ENCODE peak calls at places on chromosomes 13 and 19, in four cellular contexts. U is heart right ventricle; C is CD8-positive, alpha-beta T cell; F is body of pancreas. H is an unnamed sample. For H3K27me3 and H3K36me3, the result is how much of the 10 kb centered on the place peaks cover.

GRCh38 chr13:100301418-100301817 is 212.5 kb downstream of the PCCA start:
- DNase-seq in U (no peak), C (no peak), F (peak), H (no peak)

GRCh38 chr13:49218493-49219051 is 1.6 kb upstream of the MLNR start:
- DNase-seq in U (no peak), C (no peak), F (no peak), H (no peak)

GRCh38 chr13:40970803-40971202 is 48.3 kb downstream of the ELF1 start:
- DNase-seq in U (no peak), C (no peak), F (no peak), H (no peak)

GRCh38 chr13:20489185-20489820 is 36.4 kb downstream of the CRYL1 start:
- DNase-seq in U (no peak), C (peak), F (peak), H (no peak)

GRCh38 chr13:90618133-90618532 is 729.4 kb upstream of the MIR17HG start:
- DNase-seq in U (no peak), C (no peak), F (no peak), H (no peak)

GRCh38 chr19:38209671-38210457 is 14.2 kb downstream of the DPF1 start:
- DNase-seq in U (peak), C (no peak), F (peak), H (peak)

GRCh38 chr13:110580800-110581199 is 19.3 kb upstream of the RAB20 start:
- DNase-seq in U (no peak), C (no peak), F (no peak), H (no peak)

GRCh38 chr13:97119899-97120745 is 102.0 kb upstream of the MBNL2 start:
- DNase-seq in U (no peak), C (no peak), F (no peak), H (no peak)

GRCh38 chr13:106139942-106140341 is 395.5 kb downstream of the EFNB2 start:
- DNase-seq in U (no peak), C (no peak), F (no peak), H (no peak)

GRCh38 chr13:26964278-26965057 is 203.9 kb upstream of the GPR12 start:
- DNase-seq in U (peak), C (no peak), F (peak), H (no peak)

GRCh38 chr13:113897161-113897560 is 33.3 kb upstream of the GAS6 start:
- DNase-seq in U (no peak), C (no peak), F (no peak), H (no peak)

GRCh38 chr19:39052243-39052746 is 19.9 kb upstream of the FBXO27 start:
- DNase-seq in U (peak), C (peak), F (peak), H (peak)

GRCh38 chr19:54169149-54169731 is 3.7 kb downstream of the TMC4 start:
- DNase-seq in U (no peak), C (no peak), F (no peak), H (no peak)

GRCh38 chr19:38734426-38735256 is 9.6 kb downstream of the CAPN12 start:
- DNase-seq in U (no peak), C (no peak), F (no peak), H (peak)

GRCh38 chr19:35975608-35976214 is 19.3 kb upstream of the SDHAF1 start:
- DNase-seq in U (no peak), C (no peak), F (no peak), H (no peak)

GRCh38 chr13:108855737-108856387 is 226.5 kb downstream of the MYO16 start:
- DNase-seq in U (no peak), C (no peak), F (no peak), H (no peak)

GRCh38 chr19:18479964-18480723 is 41.7 kb downstream of the ELL start:
- DNase-seq in U (no peak), C (no peak), F (peak), H (peak)

DNA sequence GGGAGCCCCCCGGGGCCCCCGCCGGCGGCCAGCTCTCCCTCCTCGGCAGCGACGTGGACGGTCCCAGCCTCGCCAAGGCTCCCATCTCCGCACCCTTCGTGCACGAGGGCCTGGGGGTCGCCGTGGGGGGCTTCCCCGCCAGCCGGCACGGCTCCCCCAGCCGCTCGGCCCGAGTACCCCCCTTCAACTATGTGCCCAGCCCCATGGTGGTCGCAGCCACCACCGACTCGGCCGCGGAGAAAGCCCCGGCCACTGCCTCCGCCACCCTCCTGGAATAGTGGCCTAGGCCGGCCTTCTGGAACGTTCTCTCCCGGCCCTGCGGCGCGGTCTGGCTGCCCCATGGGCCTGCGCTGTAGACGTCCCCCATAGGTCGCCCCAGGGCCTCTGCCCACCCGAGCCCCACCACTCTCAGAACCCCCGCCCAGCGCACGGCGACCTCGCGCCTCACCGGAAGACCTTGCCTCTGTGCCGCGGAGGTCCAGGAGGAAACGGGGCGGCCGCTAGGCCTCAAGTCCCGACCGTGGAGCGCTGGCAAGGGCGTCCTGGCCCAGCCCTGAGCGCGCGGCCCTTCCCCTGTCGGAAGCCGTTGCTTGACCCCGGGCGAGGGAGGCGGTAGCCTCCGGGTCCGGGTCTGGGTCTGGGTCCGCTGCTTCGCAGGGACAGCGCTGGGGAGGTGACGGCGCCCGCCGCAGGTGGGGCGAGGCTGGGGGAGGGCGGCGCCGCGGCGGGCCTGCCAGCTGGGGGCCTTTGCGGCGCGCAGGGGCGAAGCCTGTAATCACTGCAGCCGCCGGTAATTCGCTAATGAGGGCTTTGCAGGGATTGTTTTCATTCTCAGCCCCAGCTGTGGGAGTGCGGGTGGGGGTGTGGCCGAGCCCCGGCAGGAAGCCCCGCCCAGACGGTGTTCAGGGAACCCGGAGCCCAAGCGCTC is 8.8 kb downstream of the C19orf25 start:
- DNase-seq in U (peak), C (peak), F (no peak), H (peak)
- H3K27me3 ChIP-seq in U (half or more), C (under half), F (half or more), H (half or more)

GRCh38 chr13:38954844-38955243 is 35.8 kb downstream of the STOML3 start:
- DNase-seq in U (no peak), C (no peak), F (no peak), H (no peak)

GRCh38 chr13:38950987-38951386 is 39.6 kb downstream of the STOML3 start:
- DNase-seq in U (no peak), C (no peak), F (no peak), H (no peak)

GRCh38 chr13:38952827-38953226 is 37.8 kb downstream of the STOML3 start:
- DNase-seq in U (no peak), C (no peak), F (no peak), H (no peak)

GRCh38 chr13:38951525-38952313 is 38.9 kb downstream of the STOML3 start:
- DNase-seq in U (no peak), C (no peak), F (peak), H (no peak)

GRCh38 chr13:38954291-38954690 is 36.3 kb downstream of the STOML3 start:
- DNase-seq in U (no peak), C (no peak), F (no peak), H (no peak)
- H3K4me3 ChIP-seq in U (no peak), C (no peak), F (no peak), H (no peak)

DNA sequence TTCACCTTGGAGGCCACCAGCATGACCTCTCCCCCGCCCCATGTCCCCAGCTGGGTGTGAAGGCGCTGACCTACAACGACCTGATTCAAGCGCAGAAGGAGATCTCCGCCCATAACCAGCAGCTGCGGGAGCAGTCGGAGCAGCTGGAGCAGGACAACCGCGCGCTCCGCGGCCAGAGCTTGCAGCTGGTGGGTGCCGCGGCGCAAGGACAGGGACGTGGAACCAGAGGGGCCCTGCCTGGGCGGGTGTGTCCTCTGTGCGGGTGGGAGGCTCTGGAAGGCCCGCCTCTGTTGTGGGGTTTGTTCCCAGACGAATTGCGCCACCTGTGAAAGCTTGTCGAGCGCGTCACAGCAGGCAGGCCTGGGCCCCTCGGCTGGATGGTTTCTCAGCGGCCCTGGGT is 22.3 kb downstream of the PLEKHJ1 start:
- DNase-seq in U (no peak), C (no peak), F (no peak), H (no peak)
- H3K36me3 ChIP-seq in U (under half), C (under half), F (under half), H (half or more)

DNA sequence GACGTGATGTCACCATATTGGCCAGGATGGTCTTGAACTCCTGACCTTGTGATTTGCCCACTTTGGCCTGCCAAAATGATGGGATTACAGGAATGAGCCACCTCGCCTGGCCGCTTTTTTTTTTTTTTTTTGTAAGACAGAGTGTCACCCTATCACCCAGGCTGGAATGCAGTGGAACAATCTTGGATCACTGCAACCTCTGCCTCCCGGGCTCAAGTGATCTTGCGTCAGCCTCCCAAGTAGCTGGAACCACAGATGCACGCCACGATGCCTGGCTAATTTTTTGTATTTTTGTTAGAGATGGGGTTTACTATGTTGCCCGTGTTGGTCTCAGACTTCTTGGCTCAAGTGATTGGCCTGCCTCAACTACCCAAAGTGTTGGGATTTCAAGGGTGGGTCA is 28.9 kb upstream of the ZNF808 start:
- DNase-seq in U (no peak), C (no peak), F (no peak), H (no peak)
- H3K27me3 ChIP-seq in U (under half), C (under half), F (under half), H (under half)

GRCh38 chr19:46350758-46351159 is 3.9 kb downstream of the PPP5C start:
- DNase-seq in U (no peak), C (no peak), F (peak), H (no peak)
- H3K4me3 ChIP-seq in U (peak), C (peak), F (no peak), H (no peak)

GRCh38 chr19:49643466-49643865 is 1.5 kb downstream of the SCAF1 start:
- DNase-seq in U (no peak), C (no peak), F (no peak), H (no peak)

GRCh38 chr19:49645592-49645991 is 3.6 kb downstream of the SCAF1 start:
- DNase-seq in U (no peak), C (no peak), F (no peak), H (no peak)

GRCh38 chr19:49645995-49646394 is 4.0 kb downstream of the SCAF1 start:
- DNase-seq in U (no peak), C (no peak), F (no peak), H (no peak)

GRCh38 chr19:49642488-49643035 is 553 bp downstream of the SCAF1 start:
- DNase-seq in U (no peak), C (no peak), F (no peak), H (no peak)

GRCh38 chr19:49646586-49646985 is 4.6 kb downstream of the SCAF1 start:
- DNase-seq in U (no peak), C (no peak), F (no peak), H (no peak)
- H3K36me3 ChIP-seq in U (under half), C (under half), F (under half), H (half or more)

GRCh38 chr19:45211751-45212381 is 33.3 kb downstream of the BLOC1S3 start:
- DNase-seq in U (peak), C (no peak), F (peak), H (peak)

GRCh38 chr19:45215391-45216191 is 29.6 kb downstream of the EXOC3L2 start:
- DNase-seq in U (peak), C (no peak), F (peak), H (no peak)

GRCh38 chr19:45217193-45217956 is 27.8 kb downstream of the EXOC3L2 start:
- DNase-seq in U (no peak), C (no peak), F (no peak), H (no peak)

GRCh38 chr19:45216677-45217076 is 28.5 kb downstream of the EXOC3L2 start:
- DNase-seq in U (no peak), C (no peak), F (no peak), H (no peak)

GRCh38 chr19:45213031-45213430 is 32.2 kb downstream of the EXOC3L2 start:
- DNase-seq in U (no peak), C (no peak), F (no peak), H (no peak)
- H3K27me3 ChIP-seq in U (under half), C (under half), F (under half), H (under half)

DNA sequence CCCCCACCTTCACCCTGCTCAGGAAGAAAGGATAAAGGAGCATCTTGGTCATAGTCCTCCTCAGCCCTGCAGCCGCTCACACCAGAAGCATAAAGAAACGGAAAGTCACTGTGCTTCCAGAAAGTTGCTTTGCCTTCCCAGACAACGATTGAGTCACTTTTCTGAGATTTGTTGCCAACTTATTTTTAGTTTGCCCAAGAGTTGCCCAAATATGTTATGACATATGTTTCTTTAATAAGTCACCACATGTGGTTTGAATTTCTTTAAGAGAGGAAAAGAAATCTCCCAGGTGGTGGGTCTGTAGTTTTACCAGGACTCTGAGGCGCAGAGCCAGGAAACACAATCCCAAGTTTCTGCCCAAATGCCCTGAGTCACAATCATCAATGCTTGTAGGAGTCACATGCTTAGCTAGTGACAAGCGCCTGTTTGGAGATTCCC is 63.4 kb upstream of the LRCH1 start:
- DNase-seq in U (no peak), C (no peak), F (no peak), H (no peak)
- H3K4me3 ChIP-seq in U (no peak), C (no peak), F (no peak), H (no peak)

GRCh38 chr19:58551123-58551497 is 3.8 kb downstream of the CHMP2A start:
- DNase-seq in U (no peak), C (no peak), F (no peak), H (no peak)
- H3K36me3 ChIP-seq in U (half or more), C (half or more), F (under half), H (under half)